ENCODE peak calls at places on chromosomes 1 and 21, in nine cellular contexts. R is mucosa of descending colon, O is lower lobe of right lung, J is adrenal gland, V is ovary, K is pancreas, S is AG04450, E is HL-60, P is left ventricle myocardium inferior. I is an unnamed sample.

GRCh38 chr1:109091196-109092193 is 931 bp downstream of the TMEM167B start:
- DNase-seq in R (peak), O (no peak), J (no peak), V (no peak), K (no peak), S (no peak), E (peak), P (no peak), I (no peak)

GRCh38 chr1:244067893-244068292 is 16.8 kb downstream of the ZBTB18 start:
- DNase-seq in R (no peak), O (no peak), J (peak), V (no peak), K (no peak), S (no peak), E (no peak), P (no peak), I (no peak)

GRCh38 chr1:33050221-33051076 is 13.8 kb upstream of the AK2 start:
- DNase-seq in R (no peak), O (no peak), J (peak), V (no peak), K (no peak), S (peak), E (peak), P (no peak), I (no peak)

GRCh38 chr1:223712856-223713494 is 636 bp downstream of the CAPN2 start:
- DNase-seq in R (peak), O (peak), J (no peak), V (no peak), K (peak), S (no peak), E (no peak), P (peak), I (no peak)

GRCh38 chr1:11525516-11525915 is 46.6 kb downstream of the DISP3 start:
- DNase-seq in R (no peak), O (no peak), J (no peak), V (no peak), K (no peak), S (no peak), E (no peak), P (no peak), I (no peak)

GRCh38 chr21:14482165-14482564 is 64.0 kb downstream of the SAMSN1 start:
- DNase-seq in R (no peak), O (no peak), J (no peak), V (no peak), K (no peak), S (no peak), E (peak), P (no peak), I (no peak)

GRCh38 chr1:200437556-200438203 is 27.8 kb upstream of the ZNF281 start:
- DNase-seq in R (no peak), O (no peak), J (no peak), V (no peak), K (no peak), S (no peak), E (no peak), P (no peak), I (no peak)

GRCh38 chr1:55957233-55957632 is 622.1 kb downstream of the PLPP3 start:
- DNase-seq in R (no peak), O (no peak), J (no peak), V (no peak), K (no peak), S (no peak), E (no peak), P (no peak), I (no peak)

GRCh38 chr1:181100015-181100905 is 11.8 kb downstream of the IER5 start:
- DNase-seq in R (no peak), O (no peak), J (no peak), V (no peak), K (no peak), S (no peak), E (no peak), P (no peak), I (no peak)

GRCh38 chr1:159442428-159442827 is 2.9 kb downstream of the OR10J1 start:
- DNase-seq in R (no peak), O (no peak), J (no peak), V (no peak), K (no peak), S (no peak), E (no peak), P (no peak), I (no peak)
- H3K4me3 ChIP-seq in R (no peak), O (no peak), J (no peak), V (no peak), K (no peak), S (no peak), E (no peak), P (no peak), I (no peak)

GRCh38 chr1:197915797-197916686 is 1.1 kb upstream of the LHX9 start:
- DNase-seq in R (peak), O (peak), J (peak), V (peak), K (no peak), S (no peak), E (no peak), P (peak), I (no peak)
- TF ChIP-seq CTCF in R (no peak), O (peak), J (peak), V (no peak), K (peak), S (peak), E (no peak), P (peak), I (peak)

GRCh38 chr1:95195046-95195445 is 39.0 kb upstream of the RWDD3 start:
- DNase-seq in R (no peak), O (no peak), J (no peak), V (no peak), K (no peak), S (no peak), E (no peak), P (no peak), I (no peak)
- H3K4me3 ChIP-seq in R (no peak), O (no peak), J (no peak), V (no peak), K (no peak), S (no peak), E (no peak), P (no peak), I (no peak)

GRCh38 chr1:206074839-206075238 is 21.9 kb downstream of the RHEX start:
- DNase-seq in R (no peak), O (no peak), J (no peak), V (no peak), K (no peak), S (no peak), E (peak), P (no peak), I (no peak)
- TF ChIP-seq CTCF in R (no peak), O (no peak), J (no peak), V (no peak), K (no peak), S (no peak), E (peak), P (no peak), I (peak)

GRCh38 chr1:198168180-198168579 is 11.4 kb downstream of the NEK7 start:
- DNase-seq in R (no peak), O (no peak), J (no peak), V (no peak), K (no peak), S (no peak), E (no peak), P (no peak), I (no peak)
- H3K4me3 ChIP-seq in R (no peak), O (no peak), J (no peak), V (no peak), K (no peak), S (no peak), E (no peak), P (peak), I (no peak)